ENCODE peak calls at places on chromosomes 5 and 9, in ten cellular contexts. Q, S, P, L, C, J, D, B, W and M are unnamed samples.

GRCh38 chr5:50958852-50959457 is 292.5 kb downstream of the PARP8 start:
- DNase-seq in Q (peak), S (no peak), P (peak), L (peak), C (no peak), J (peak), D (no peak), B (no peak), W (peak), M (peak)

GRCh38 chr9:82247318-82247717 is 258.7 kb downstream of the SPATA31D1 start:
- DNase-seq in Q (no peak), S (no peak), P (no peak), L (no peak), C (no peak), J (no peak), D (no peak), B (no peak), W (no peak), M (no peak)

GRCh38 chr5:137264573-137264972 is 234.6 kb downstream of the SPOCK1 start:
- DNase-seq in Q (no peak), S (no peak), P (peak), L (no peak), C (no peak), J (peak), D (no peak), B (no peak), W (peak), M (peak)

GRCh38 chr5:108818613-108819272 is 71.0 kb downstream of the FER start:
- DNase-seq in Q (no peak), S (no peak), P (peak), L (no peak), C (no peak), J (peak), D (no peak), B (no peak), W (peak), M (no peak)

GRCh38 chr5:57341380-57341979 is 141.1 kb downstream of the ACTBL2 start:
- DNase-seq in Q (no peak), S (no peak), P (no peak), L (no peak), C (no peak), J (peak), D (no peak), B (no peak), W (no peak), M (no peak)

GRCh38 chr9:105415344-105415980 is 32.4 kb upstream of the FSD1L start:
- DNase-seq in Q (peak), S (no peak), P (peak), L (peak), C (no peak), J (peak), D (no peak), B (peak), W (peak), M (no peak)

GRCh38 chr9:27003406-27004147 is 1.9 kb downstream of the LRRC19 start:
- DNase-seq in Q (no peak), S (no peak), P (no peak), L (no peak), C (no peak), J (peak), D (no peak), B (no peak), W (no peak), M (no peak)

GRCh38 chr5:148443998-148444397 is 60.2 kb downstream of the FBXO38 start:
- DNase-seq in Q (peak), S (no peak), P (peak), L (peak), C (no peak), J (peak), D (no peak), B (no peak), W (peak), M (peak)

GRCh38 chr9:85960688-85961093 is 19.7 kb downstream of the NAA35 start:
- DNase-seq in Q (no peak), S (no peak), P (peak), L (peak), C (no peak), J (no peak), D (no peak), B (no peak), W (no peak), M (no peak)

GRCh38 chr5:65811004-65811403 is 89.0 kb downstream of the NLN start:
- DNase-seq in Q (no peak), S (no peak), P (peak), L (no peak), C (no peak), J (peak), D (no peak), B (no peak), W (no peak), M (no peak)

GRCh38 chr5:165029471-165029870 is 1524.1 kb downstream of the MAT2B start:
- DNase-seq in Q (peak), S (no peak), P (no peak), L (no peak), C (no peak), J (peak), D (no peak), B (no peak), W (no peak), M (no peak)

GRCh38 chr5:149782018-149782899 is 52.1 kb downstream of the PPARGC1B start:
- DNase-seq in Q (no peak), S (no peak), P (no peak), L (peak), C (no peak), J (peak), D (no peak), B (no peak), W (no peak), M (no peak)

GRCh38 chr9:3506164-3506563 is 19.6 kb downstream of the RFX3 start:
- DNase-seq in Q (no peak), S (no peak), P (no peak), L (no peak), C (no peak), J (no peak), D (no peak), B (no peak), W (no peak), M (no peak)

DNA sequence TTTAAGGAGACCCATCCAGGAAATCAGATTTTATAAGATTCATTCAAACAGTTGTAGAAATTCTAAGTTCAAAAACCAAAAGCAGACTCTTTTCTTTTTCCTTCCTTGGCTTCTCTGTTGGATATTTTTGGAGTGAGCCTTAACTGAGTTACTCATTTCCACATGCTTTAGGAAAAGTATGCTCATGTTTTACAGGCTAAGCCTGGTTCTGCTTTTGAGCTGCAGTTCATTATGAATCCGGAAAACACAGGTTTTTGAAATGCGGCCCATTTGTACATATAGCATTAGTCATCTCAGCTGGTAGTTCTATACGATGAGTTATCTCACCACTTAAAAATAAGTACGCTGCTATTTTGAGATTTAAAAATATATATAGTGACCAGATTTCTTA is 156.6 kb upstream of the DMRT1 start:
- DNase-seq in Q (no peak), S (no peak), P (peak), L (peak), C (no peak), J (peak), D (no peak), B (no peak), W (peak), M (peak)
- H3K4me3 ChIP-seq in Q (no peak), S (no peak), P (no peak), L (no peak), C (no peak), J (no peak), D (peak), B (no peak), W (peak), M (peak)

DNA sequence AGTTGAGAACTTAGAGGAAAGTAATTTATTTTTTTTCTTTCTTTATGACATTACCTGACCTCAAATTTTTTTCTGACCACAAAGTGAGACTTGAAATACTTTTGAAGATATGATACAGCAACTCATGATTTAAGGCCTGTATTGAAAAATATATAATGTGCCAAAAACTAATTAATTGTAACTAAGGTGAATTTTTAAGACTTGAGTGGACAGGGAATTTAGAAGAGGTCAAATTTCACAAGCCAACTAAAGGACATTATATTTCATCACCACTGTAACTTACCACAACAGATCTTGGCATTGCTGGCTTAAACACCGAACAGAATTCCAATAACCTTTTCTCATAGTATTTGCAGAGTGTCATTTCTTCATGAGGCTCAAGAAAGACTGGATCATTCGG is 1.8 kb downstream of the CCNH start:
- DNase-seq in Q (no peak), S (no peak), P (peak), L (no peak), C (no peak), J (peak), D (no peak), B (no peak), W (peak), M (peak)
- H3K4me3 ChIP-seq in Q (peak), S (no peak), P (no peak), L (no peak), C (peak), J (peak), D (peak), B (no peak), W (peak), M (no peak)

DNA sequence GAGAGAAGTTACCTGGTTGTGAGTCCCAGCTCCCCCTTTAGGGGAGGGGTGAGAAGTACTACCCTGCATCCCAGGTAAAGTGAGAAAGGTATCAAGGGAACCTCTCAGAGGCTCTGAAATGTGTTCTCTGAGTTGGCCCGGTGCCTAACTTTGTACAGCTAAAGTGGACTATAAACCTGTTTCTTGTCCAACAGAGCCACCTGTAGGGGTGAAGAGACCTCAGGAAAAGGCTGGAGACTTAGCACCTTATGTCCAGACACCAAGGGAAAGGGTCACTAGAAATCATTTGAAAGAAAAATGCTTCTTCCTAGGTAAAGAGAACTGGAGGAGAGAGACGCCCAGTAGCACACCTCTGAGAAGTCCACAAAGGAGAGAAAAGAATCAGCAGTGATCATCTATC is 108.3 kb upstream of the KIF2A start:
- DNase-seq in Q (no peak), S (no peak), P (no peak), L (no peak), C (no peak), J (no peak), D (no peak), B (no peak), W (no peak), M (no peak)
- H3K4me3 ChIP-seq in Q (no peak), S (no peak), P (no peak), L (no peak), C (no peak), J (no peak), D (no peak), B (no peak), W (no peak), M (no peak)

GRCh38 chr5:131630208-131630962 is 4.6 kb downstream of the RAPGEF6 start:
- DNase-seq in Q (peak), S (no peak), P (no peak), L (no peak), C (no peak), J (no peak), D (no peak), B (no peak), W (no peak), M (no peak)
- H3K4me3 ChIP-seq in Q (no peak), S (no peak), P (no peak), L (no peak), C (no peak), J (no peak), D (no peak), B (no peak), W (no peak), M (no peak)

DNA sequence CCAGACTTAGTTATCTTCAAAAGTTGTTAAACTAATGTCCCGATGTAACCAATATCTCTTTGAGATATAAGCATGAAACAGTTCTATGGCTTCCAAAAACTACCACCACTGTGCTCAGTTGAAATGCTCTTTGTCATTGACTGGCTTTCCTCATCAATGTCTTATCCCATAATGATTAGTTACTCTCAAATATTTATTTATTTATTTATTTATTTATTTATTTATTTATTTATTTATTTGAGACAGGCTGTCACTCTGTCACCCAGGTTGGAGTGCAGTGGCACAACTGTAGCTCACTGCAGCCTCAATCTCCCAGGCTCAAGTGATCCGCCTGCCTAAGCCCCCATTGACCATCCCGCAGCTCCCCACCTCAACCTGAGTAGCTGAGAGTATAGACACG is 28.0 kb upstream of the MLLT3 start:
- DNase-seq in Q (no peak), S (no peak), P (no peak), L (no peak), C (no peak), J (no peak), D (no peak), B (no peak), W (no peak), M (no peak)
- H3K4me3 ChIP-seq in Q (no peak), S (no peak), P (no peak), L (no peak), C (no peak), J (no peak), D (no peak), B (no peak), W (no peak), M (no peak)

DNA sequence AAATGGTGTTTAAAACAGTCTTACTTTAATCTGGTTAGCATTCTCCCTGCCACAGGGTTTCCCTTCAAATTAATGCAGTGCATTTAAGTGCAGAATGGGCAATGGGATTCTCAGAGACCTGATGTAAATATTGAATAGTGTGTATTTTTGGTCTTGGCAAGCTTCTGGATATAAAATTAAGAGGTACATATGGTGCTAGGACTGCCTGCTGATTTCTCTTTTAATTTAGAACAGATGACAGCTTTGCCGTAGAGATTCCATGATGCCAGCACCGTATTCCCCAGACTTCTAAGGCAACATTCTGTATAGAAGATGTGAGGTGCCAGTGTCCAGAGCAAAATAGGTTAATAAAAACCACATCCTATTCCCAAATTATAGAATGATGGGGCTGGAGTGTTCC is 1.9 kb downstream of the MTAP start:
- DNase-seq in Q (no peak), S (no peak), P (no peak), L (no peak), C (no peak), J (no peak), D (no peak), B (no peak), W (no peak), M (no peak)
- H3K4me3 ChIP-seq in Q (no peak), S (no peak), P (no peak), L (no peak), C (no peak), J (peak), D (no peak), B (no peak), W (no peak), M (peak)